ENCODE peak calls at places on chromosomes 3 and 15, in four cellular contexts. F is right lobe of liver, U is Peyer's patch, V is cardiac muscle cell. S is an unnamed sample.

GRCh38 chr15:58628206-58629057 is 121.1 kb downstream of the ADAM10 start:
- DNase-seq in F (no peak), U (no peak), V (no peak), S (peak; percentile 33)

GRCh38 chr3:42601898-42602581 is 1.6 kb downstream of the NKTR start:
- DNase-seq in F (no peak), U (no peak), V (no peak), S (no peak)

GRCh38 chr3:23389089-23389488 is 186.0 kb downstream of the UBE2E2 start:
- DNase-seq in F (no peak), V (no peak), U (no peak), S (no peak)

GRCh38 chr3:147404000-147404799 is 2.1 kb downstream of the ZIC4 start:
- DNase-seq in U (no peak), V (no peak), F (no peak), S (no peak)

GRCh38 chr3:54445630-54446029 is 323.3 kb downstream of the CACNA2D3 start:
- DNase-seq in F (no peak), U (no peak), V (no peak), S (no peak)

GRCh38 chr15:92035961-92036360 is 182.5 kb downstream of the SLCO3A1 start:
- DNase-seq in F (no peak), U (no peak), V (no peak), S (no peak)

GRCh38 chr3:129305592-129306091 is 27.0 kb downstream of the HMCES start:
- DNase-seq in U (peak; percentile 66), V (peak; percentile 95), F (no peak), S (peak; percentile 94)

GRCh38 chr3:177290633-177291032 is 93.4 kb upstream of the TBL1XR1 start:
- DNase-seq in U (no peak), V (no peak), F (no peak), S (no peak)

GRCh38 chr3:31841515-31841914 is 139.5 kb downstream of the OSBPL10 start:
- DNase-seq in F (no peak), V (no peak), U (no peak), S (no peak)

GRCh38 chr3:104846270-104846669 is 520.4 kb upstream of the ALCAM start:
- DNase-seq in V (no peak), U (no peak), F (no peak), S (peak; percentile 72)

GRCh38 chr3:83946554-83946953 is 1012.2 kb upstream of the CADM2 start:
- DNase-seq in V (peak; percentile 17), F (no peak), U (no peak), S (no peak)

GRCh38 chr15:80452166-80452565 is 48.0 kb downstream of the ARNT2 start:
- DNase-seq in F (no peak), V (no peak), U (no peak), S (no peak)

GRCh38 chr15:67023517-67024321 is 41.7 kb upstream of the SMAD3 start:
- DNase-seq in V (no peak), F (no peak), U (no peak), S (no peak)

GRCh38 chr3:8095724-8096123 is 405.9 kb upstream of the LMCD1 start:
- DNase-seq in V (peak; percentile 49), F (no peak), U (no peak), S (no peak)

GRCh38 chr15:66016199-66016598 is 146.9 kb downstream of the RAB11A start:
- DNase-seq in V (no peak), F (no peak), U (no peak), S (no peak)

GRCh38 chr15:97729270-97729669 is 231.2 kb upstream of the ARRDC4 start:
- DNase-seq in F (no peak), U (no peak), V (no peak), S (no peak)

GRCh38 chr3:46110701-46111493 is 83.6 kb upstream of the XCR1 start:
- DNase-seq in F (no peak), V (no peak), U (no peak), S (peak; percentile 87)

GRCh38 chr15:35455201-35455600 is 90.8 kb downstream of the DPH6 start:
- DNase-seq in U (no peak), V (no peak), F (no peak), S (no peak)

GRCh38 chr15:101088311-101088710 is 163.5 kb downstream of the CHSY1 start:
- DNase-seq in U (no peak), F (no peak), V (no peak), S (no peak)

GRCh38 chr3:177134166-177134565 is 63.1 kb downstream of the TBL1XR1 start:
- DNase-seq in F (no peak), V (no peak), U (no peak), S (peak; percentile 34)

GRCh38 chr3:128068156-128068620 is 16.0 kb downstream of the SEC61A1 start:
- DNase-seq in F (no peak), V (peak; percentile 58), U (no peak), S (peak; percentile 66)

GRCh38 chr3:193130576-193130975 is 110.4 kb upstream of the PLAAT1 start:
- DNase-seq in F (no peak), U (no peak), V (no peak), S (no peak)

GRCh38 chr15:98428253-98428989 is 219.9 kb upstream of the IGF1R start:
- DNase-seq in V (peak; percentile 76), F (peak; percentile 76), U (peak; percentile 28), S (peak; percentile 74)

GRCh38 chr15:65110676-65111292 is 4.2 kb downstream of the UBAP1L start:
- DNase-seq in F (no peak), V (no peak), U (no peak), S (peak; percentile 80)

GRCh38 chr3:176861137-176861536 is 336.1 kb downstream of the TBL1XR1 start:
- DNase-seq in U (no peak), V (no peak), F (no peak), S (peak; percentile 70)

GRCh38 chr3:187954486-187955075 is 199.4 kb upstream of the LPP start:
- DNase-seq in F (no peak), U (no peak), V (no peak), S (peak; percentile 85)

GRCh38 chr15:35481992-35482391 is 64.0 kb downstream of the DPH6 start:
- DNase-seq in F (no peak), V (no peak), U (no peak), S (peak; percentile 51)

GRCh38 chr3:4674216-4674615 is 181.1 kb downstream of the ITPR1 start:
- DNase-seq in V (no peak), U (no peak), F (no peak), S (peak; percentile 72)

GRCh38 chr15:65792988-65793812 is 1.1 kb upstream of the DENND4A start:
- DNase-seq in V (no peak), U (no peak), F (no peak), S (no peak)

GRCh38 chr3:106593381-106593780 is 724.6 kb upstream of the CBLB start:
- DNase-seq in F (no peak), U (no peak), V (no peak), S (no peak)

GRCh38 chr3:11651900-11652299 is 8.2 kb upstream of the VGLL4 start:
- DNase-seq in U (no peak), F (no peak), V (peak; percentile 38), S (peak; percentile 69)

GRCh38 chr15:58546066-58546591 is 114.3 kb downstream of the LIPC start:
- DNase-seq in V (no peak), U (no peak), F (peak; percentile 56), S (no peak)

GRCh38 chr3:36408146-36408545 is 27.8 kb downstream of the STAC start:
- DNase-seq in F (no peak), U (no peak), V (no peak), S (no peak)

GRCh38 chr3:52092891-52093290 is 36.5 kb upstream of the DUSP7 start:
- DNase-seq in F (no peak), U (no peak), V (no peak), S (no peak)

GRCh38 chr3:61600195-61600594 is 38.8 kb downstream of the PTPRG start:
- DNase-seq in U (no peak), F (no peak), V (no peak), S (peak; percentile 74)

GRCh38 chr3:114086356-114086755 is 29.8 kb downstream of the QTRT2 start:
- DNase-seq in V (no peak), F (no peak), U (no peak), S (no peak)

GRCh38 chr15:71658036-71658435 is 152.3 kb upstream of the NR2E3 start:
- DNase-seq in V (no peak), U (no peak), F (no peak), S (no peak)

DNA sequence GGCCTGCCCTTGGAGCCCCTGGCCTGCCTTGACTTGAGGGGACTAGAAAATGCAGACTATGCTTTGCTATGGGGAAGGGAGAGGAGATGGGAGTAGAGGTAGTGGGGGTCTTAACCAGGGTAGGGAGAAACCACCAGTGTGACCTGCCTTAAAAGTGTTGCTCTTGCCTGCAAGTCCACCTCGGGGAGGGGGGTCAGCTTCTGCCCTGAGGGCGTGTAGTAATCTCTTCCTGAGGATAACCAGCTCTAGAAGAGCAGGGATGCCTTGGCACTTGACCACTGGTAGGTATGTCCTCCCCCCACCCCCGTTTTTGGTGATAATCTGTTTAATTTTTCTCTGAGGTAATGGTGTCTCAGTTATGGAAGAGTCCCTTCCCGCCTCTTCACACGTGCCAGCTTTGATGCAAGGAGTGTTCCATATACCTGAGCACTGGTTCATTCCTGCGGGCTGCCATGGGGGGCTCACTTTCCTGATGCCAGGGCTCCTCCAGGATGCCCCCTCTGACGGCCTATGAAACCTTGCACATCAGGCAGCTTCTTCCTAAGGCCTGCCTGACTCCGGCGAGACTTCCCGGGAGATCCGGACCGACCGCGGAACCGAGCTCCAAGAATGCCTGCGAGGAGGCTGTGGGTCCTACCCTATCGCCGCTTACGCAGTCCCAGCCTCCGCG is 780 bp upstream of the P4HTM start:
- DNase-seq in V (no peak), U (no peak), F (no peak), S (no peak)
- TF ChIP-seq CTCF in V (no peak), U (no peak), F (no peak), S (no peak)

DNA sequence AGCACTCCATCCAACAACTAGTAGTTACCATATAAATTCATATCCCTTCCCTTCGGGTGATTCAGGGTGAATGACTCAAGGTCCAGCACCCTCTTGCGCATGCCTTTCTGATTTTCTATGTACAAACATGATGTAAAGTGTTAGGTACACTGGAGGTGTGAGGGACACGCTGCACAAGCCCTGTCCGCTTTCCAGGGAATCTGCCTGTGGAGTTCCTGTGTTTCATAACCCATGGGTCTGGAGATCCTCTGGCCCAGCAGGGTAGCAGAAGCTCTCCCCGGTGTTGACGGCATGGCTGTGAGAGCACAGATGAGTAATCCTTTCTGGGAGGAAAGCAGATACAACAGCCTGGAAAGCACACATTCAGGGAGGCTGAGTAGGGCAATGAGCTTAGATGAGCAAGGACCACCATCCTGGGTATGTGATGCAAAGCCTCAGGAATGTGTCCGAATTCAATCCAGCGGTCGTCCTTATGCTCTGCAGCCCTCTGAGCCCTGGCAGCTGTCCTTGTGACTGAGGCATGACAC is 142.9 kb upstream of the TP63 start:
- DNase-seq in F (no peak), V (no peak), U (no peak), S (peak; percentile 29)
- H3K4me3 ChIP-seq in F (no peak overlapping the region), V (no peak overlapping the region), U (no peak overlapping the region), S (no peak overlapping the region)

GRCh38 chr15:68277605-68278344 is at the start of gene FEM1B:
- DNase-seq in F (peak; percentile 93), V (peak; percentile 92), U (peak; percentile 84), S (peak; percentile 96)
- TF ChIP-seq CTCF in F (no peak), V (no peak), U (no peak), S (no peak)

DNA sequence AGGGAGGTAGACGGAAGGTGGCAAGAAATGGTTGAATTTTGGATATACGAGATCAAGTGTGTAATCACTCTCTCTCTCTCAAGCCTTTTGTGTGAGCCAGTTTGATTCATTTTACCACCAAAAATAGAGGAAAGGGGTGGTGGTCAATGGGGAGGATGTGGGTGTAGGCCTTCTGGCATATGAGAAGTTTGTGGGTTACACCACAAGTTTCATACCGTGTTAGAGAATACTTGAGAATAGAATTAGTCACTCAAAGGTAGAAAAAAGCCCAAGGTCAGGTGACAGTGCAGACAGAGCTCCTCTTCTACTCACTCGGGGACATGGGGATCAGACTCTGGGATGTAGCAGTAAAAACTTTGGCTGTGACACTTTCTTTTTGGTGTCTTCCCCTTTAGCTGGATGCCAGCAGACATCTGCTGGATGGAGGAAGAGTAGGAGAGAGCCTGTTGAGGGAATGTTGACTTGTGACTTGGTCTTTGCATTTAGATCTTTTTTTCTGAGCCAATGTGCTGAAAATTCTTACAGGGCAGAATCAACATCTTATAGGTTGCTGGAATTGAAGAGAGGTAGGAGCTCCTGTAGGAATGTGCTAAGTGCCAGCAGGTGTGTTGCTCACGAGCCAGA is 43.8 kb upstream of the RYK start:
- DNase-seq in U (no peak), F (no peak), V (no peak), S (no peak)
- H3K4me3 ChIP-seq in U (no peak overlapping the region), F (no peak overlapping the region), V (no peak overlapping the region), S (no peak overlapping the region)

S was measured in cardiac fibroblast.